ENCODE peak calls at places on chromosomes 3 and 15, in six cellular contexts. K is GM03348; C is stimulated activated CD8-positive, alpha-beta memory T cell treated with anti-CD3 and anti-CD28 coated beads, Interleukin-15, amount 100 ng/mL, for 1 hour; H is effector memory CD4-positive, alpha-beta T cell; I is activated gamma-delta T cell treated with Interleukin-2 at 50 U/mL for 16 hours; B is body of pancreas. X is an unnamed sample.
A peak's percentile ranks its signal among the peaks of the same experiment; 100 is the strongest.

GRCh38 chr3:13654330-13655073 is 105.6 kb downstream of the FBLN2 start:
- DNase-seq in H (peak; percentile 30), B (no peak), C (no peak), K (no peak), I (peak; percentile 41), X (no peak)

GRCh38 chr15:101472033-101472432 is 17.5 kb downstream of the PCSK6 start:
- DNase-seq in I (no peak), H (no peak), C (no peak), K (no peak), B (no peak), X (no peak)

GRCh38 chr15:75682181-75683135 is 30.2 kb downstream of the CSPG4 start:
- DNase-seq in B (no peak), H (no peak), I (no peak), K (no peak), C (no peak), X (no peak)

GRCh38 chr3:89165636-89166312 is 58.4 kb downstream of the EPHA3 start:
- DNase-seq in I (no peak), C (no peak), H (no peak), B (no peak), K (no peak), X (no peak)

GRCh38 chr15:58361291-58361759 is 70.5 kb upstream of the LIPC start:
- DNase-seq in C (no peak), K (peak; percentile 82), B (no peak), H (no peak), I (no peak), X (no peak)

GRCh38 chr3:176362191-176362731 is 835.0 kb downstream of the TBL1XR1 start:
- DNase-seq in K (no peak), B (no peak), C (no peak), H (no peak), I (no peak), X (no peak)

GRCh38 chr15:101669744-101670143 is 17.6 kb upstream of the TM2D3 start:
- DNase-seq in B (no peak), I (no peak), K (no peak), C (no peak), H (no peak), X (no peak)

GRCh38 chr3:172847292-172847691 is 96.8 kb downstream of the ECT2 start:
- DNase-seq in B (no peak), K (no peak), H (no peak), C (no peak), I (no peak), X (no peak)

GRCh38 chr3:24253336-24253735 is 241.3 kb downstream of the THRB start:
- DNase-seq in K (no peak), B (no peak), C (no peak), H (no peak), I (no peak), X (no peak)

GRCh38 chr3:66053783-66054094 is 15.0 kb upstream of the MAGI1 start:
- DNase-seq in H (no peak), B (no peak), K (no peak), C (no peak), I (no peak), X (no peak)

GRCh38 chr15:50186090-50186489 is 4.1 kb downstream of the SLC27A2 start:
- DNase-seq in I (no peak), H (no peak), K (no peak), C (no peak), B (no peak), X (no peak)

GRCh38 chr15:56934269-56934668 is 15.8 kb downstream of the TCF12 start:
- DNase-seq in B (no peak), C (no peak), K (no peak), H (no peak), I (no peak), X (no peak)

GRCh38 chr15:46280753-46281521 is 646.1 kb downstream of the SQOR start:
- DNase-seq in I (no peak), K (no peak), C (no peak), B (peak; percentile 50), H (no peak), X (no peak)

GRCh38 chr3:190552969-190553759 is 39.3 kb downstream of the IL1RAP start:
- DNase-seq in H (no peak), B (no peak), I (no peak), C (no peak), K (no peak), X (no peak)

GRCh38 chr15:37490707-37491106 is 390.4 kb upstream of the MEIS2 start:
- DNase-seq in B (no peak), I (no peak), C (no peak), K (no peak), H (no peak), X (no peak)

GRCh38 chr3:82145742-82146141 is 384.3 kb upstream of the GBE1 start:
- DNase-seq in K (no peak), B (no peak), I (no peak), H (no peak), C (no peak), X (no peak)

GRCh38 chr3:42736081-42736480 is 33.5 kb upstream of the HHATL start:
- DNase-seq in K (no peak), C (no peak), H (no peak), I (no peak), B (no peak), X (no peak)

GRCh38 chr3:61877359-61877770 is 316.0 kb downstream of the PTPRG start:
- DNase-seq in C (no peak), B (no peak), H (no peak), K (no peak), I (no peak), X (peak; percentile 17)

GRCh38 chr15:74768771-74769342 is 13.0 kb upstream of the CSK start:
- DNase-seq in H (no peak), B (peak; percentile 67), I (peak; percentile 58), C (no peak), K (peak; percentile 88), X (no peak)